ENCODE peak calls at places on chromosomes 11 and 22, in seven cellular contexts. Z is HEK293T; U is NCI-H1105; Q is uterus; K is activated CD4-positive, alpha-beta T cell treated with anti-CD3 and anti-CD28 coated beads, Interleukin-2, amount 10 ng/mL, durations not matched to agents 7 days and 5 days; G is psoas muscle; S is EL. L is an unnamed sample.

GRCh38 chr11:106047636-106048035 is 25.6 kb upstream of the MSANTD4 start:
- DNase-seq in Z (no peak), U (no peak), Q (no peak), K (no peak), G (no peak), S (no peak), L (no peak)

GRCh38 chr11:67316882-67317364 is 13.6 kb downstream of the SSH3 start:
- DNase-seq in Z (no peak), U (no peak), Q (no peak), K (no peak), G (no peak), S (peak), L (no peak)

GRCh38 chr11:6646040-6646439 is 9.6 kb downstream of the DCHS1 start:
- DNase-seq in Z (no peak), U (no peak), Q (peak), K (no peak), G (peak), S (peak), L (no peak)

GRCh38 chr11:11415786-11416390 is 62.8 kb upstream of the CSNK2A3 start:
- DNase-seq in Z (no peak), U (no peak), Q (no peak), K (no peak), G (no peak), S (no peak), L (no peak)

GRCh38 chr11:124712392-124712791 is 27.4 kb upstream of the NRGN start:
- DNase-seq in Z (no peak), U (no peak), Q (no peak), K (no peak), G (no peak), S (no peak), L (no peak)

GRCh38 chr11:76614471-76615183 is 55.9 kb downstream of the LRRC32 start:
- DNase-seq in Z (no peak), U (no peak), Q (peak), K (no peak), G (peak), S (no peak), L (no peak)

GRCh38 chr11:45771194-45771941 is 33.6 kb upstream of the SLC35C1 start:
- DNase-seq in Z (peak), U (peak), Q (peak), K (peak), G (peak), S (peak), L (peak)

GRCh38 chr11:49995559-49995958 is 13.2 kb upstream of the OR4C12 start:
- DNase-seq in Z (peak), U (peak), Q (no peak), K (peak), G (no peak), S (peak), L (peak)

GRCh38 chr11:62505784-62506145 is 40.8 kb downstream of the AHNAK start:
- DNase-seq in Z (no peak), U (no peak), Q (no peak), K (no peak), G (no peak), S (no peak), L (no peak)

GRCh38 chr11:35484435-35484834 is 41.0 kb downstream of the PAMR1 start:
- DNase-seq in Z (no peak), U (no peak), Q (no peak), K (no peak), G (no peak), S (peak), L (no peak)

GRCh38 chr11:60838132-60838531 is 3.8 kb upstream of the CCDC86 start:
- DNase-seq in Z (peak), U (no peak), Q (no peak), K (no peak), G (no peak), S (no peak), L (no peak)

GRCh38 chr11:121082670-121083069 is 18.4 kb upstream of the TECTA start:
- DNase-seq in Z (peak), U (no peak), Q (no peak), K (no peak), G (no peak), S (no peak), L (no peak)

GRCh38 chr11:96794152-96794551 is 404.3 kb downstream of the JRKL start:
- DNase-seq in Z (peak), U (no peak), Q (no peak), K (no peak), G (no peak), S (peak), L (no peak)

GRCh38 chr11:60926500-60926899 is 2.2 kb downstream of the TMEM132A start:
- DNase-seq in Z (no peak), U (no peak), Q (no peak), K (no peak), G (no peak), S (no peak), L (no peak)

GRCh38 chr11:23923357-23923756 is 573.5 kb upstream of the LUZP2 start:
- DNase-seq in Z (no peak), U (no peak), Q (no peak), K (no peak), G (no peak), S (no peak), L (no peak)

GRCh38 chr11:66288138-66288865 is 641 bp downstream of the YIF1A start:
- DNase-seq in Z (no peak), U (no peak), Q (no peak), K (no peak), G (no peak), S (no peak), L (no peak)

GRCh38 chr22:17563936-17564391 is 666 bp downstream of the SLC25A18 start:
- DNase-seq in Z (no peak), U (no peak), Q (peak), K (no peak), G (peak), S (peak), L (no peak)

GRCh38 chr22:42780070-42780540 is 59.4 kb upstream of the A4GALT start:
- DNase-seq in Z (peak), U (peak), Q (no peak), K (peak), G (no peak), S (peak), L (peak)

GRCh38 chr11:133413726-133414125 is 118.6 kb downstream of the OPCML start:
- DNase-seq in Z (no peak), U (no peak), Q (no peak), K (no peak), G (no peak), S (no peak), L (no peak)

GRCh38 chr11:33942954-33943353 is 51.1 kb upstream of the LMO2 start:
- DNase-seq in Z (no peak), U (no peak), Q (no peak), K (no peak), G (peak), S (peak), L (peak)

GRCh38 chr11:65776196-65776595 is 4.6 kb downstream of the AP5B1 start:
- DNase-seq in Z (no peak), U (no peak), Q (no peak), K (no peak), G (peak), S (no peak), L (no peak)

L was measured in erythroblast.